ENCODE peak calls at places on chromosomes 11 and 22, in five cellular contexts. K is activated CD4-positive, alpha-beta T cell treated with anti-CD3 and anti-CD28 coated beads, Interleukin-2, amount 50 U/mL, for 48 hours; S is cardiac muscle cell; G is LoVo; B is nucleus accumbens. I is an unnamed sample.
A peak's percentile ranks its signal among the peaks of the same experiment; 100 is the strongest.

GRCh38 chr22:28155808-28156207 is 236.8 kb upstream of the PITPNB start:
- DNase-seq in K (no peak), S (peak; percentile 64), G (no peak), B (no peak), I (no peak)

GRCh38 chr11:117625237-117625636 is 171.8 kb downstream of the DSCAML1 start:
- DNase-seq in K (no peak), S (no peak), G (no peak), B (no peak), I (no peak)

GRCh38 chr11:77069336-77069968 is 2.7 kb downstream of the CAPN5 start:
- DNase-seq in K (no peak), S (no peak), G (no peak), B (no peak), I (no peak)

GRCh38 chr22:24830205-24830979 is 24.4 kb downstream of the SGSM1 start:
- DNase-seq in K (no peak), S (no peak), G (no peak), B (no peak), I (no peak)

GRCh38 chr11:62921201-62921572 is at the start of gene CHRM1:
- DNase-seq in K (no peak), S (no peak), G (no peak), B (peak; percentile 63), I (no peak)

GRCh38 chr22:45441158-45441557 is 27.7 kb downstream of the RIBC2 start:
- DNase-seq in K (peak; percentile 26), S (peak; percentile 72), G (peak; percentile 66), B (no peak), I (peak; percentile 48)

GRCh38 chr11:44601471-44602370 is 36.3 kb downstream of the CD82 start:
- DNase-seq in K (peak; percentile 51), S (no peak), G (no peak), B (no peak), I (no peak)

GRCh38 chr11:116416852-116417251 is 355.9 kb downstream of the BUD13 start:
- DNase-seq in K (no peak), S (no peak), G (no peak), B (no peak), I (no peak)

GRCh38 chr22:19691721-19692341 is 22.5 kb upstream of the SEPTIN5 start:
- DNase-seq in K (no peak), S (peak; percentile 68), G (peak; percentile 75), B (no peak), I (no peak)

GRCh38 chr22:28344893-28345292 is 334.7 kb downstream of the TTC28 start:
- DNase-seq in K (no peak), S (peak; percentile 6), G (no peak), B (no peak), I (no peak)

GRCh38 chr11:111562692-111563389 is 22.3 kb downstream of the LAYN start:
- DNase-seq in K (no peak), S (no peak), G (no peak), B (no peak), I (no peak)

GRCh38 chr22:28841111-28841510 is 40.7 kb upstream of the XBP1 start:
- DNase-seq in K (no peak), S (no peak), G (no peak), B (no peak), I (no peak)

GRCh38 chr22:24948356-24949202 is 2.1 kb upstream of the LHFPL7 start:
- DNase-seq in K (no peak), S (no peak), G (no peak), B (no peak), I (no peak)

GRCh38 chr11:12163181-12163841 is 52.9 kb downstream of the MICAL2 start:
- DNase-seq in K (no peak), S (peak; percentile 52), G (peak; percentile 75), B (no peak), I (peak; percentile 77)

GRCh38 chr11:61536676-61537270 is 28.2 kb downstream of the LRRC10B start:
- DNase-seq in K (no peak), S (no peak), G (no peak), B (no peak), I (no peak)

GRCh38 chr11:125956371-125956770 is 10.5 kb downstream of the VSIG10L2 start:
- DNase-seq in K (no peak), S (peak; percentile 73), G (no peak), B (peak; percentile 54), I (no peak)

GRCh38 chr11:75955443-75955842 is 140.4 kb downstream of the UVRAG start:
- DNase-seq in K (no peak), S (peak; percentile 16), G (no peak), B (no peak), I (no peak)

GRCh38 chr11:34502949-34503348 is 10.6 kb downstream of the ELF5 start:
- DNase-seq in K (no peak), S (no peak), G (no peak), B (no peak), I (no peak)

GRCh38 chr11:60887531-60887930 is 18.9 kb downstream of the PRPF19 start:
- DNase-seq in K (peak; percentile 32), S (peak; percentile 75), G (no peak), B (no peak), I (peak; percentile 78)

GRCh38 chr11:116955949-116956348 is 118.5 kb upstream of the APOA1 start:
- DNase-seq in K (no peak), S (no peak), G (no peak), B (no peak), I (no peak)

GRCh38 chr22:46578824-46579561 is 41.2 kb upstream of the GRAMD4 start:
- DNase-seq in K (no peak), S (peak; percentile 55), G (no peak), B (no peak), I (no peak)

GRCh38 chr11:80838153-80838552 is 1397.3 kb upstream of the TENM4 start:
- DNase-seq in K (no peak), S (no peak), G (no peak), B (no peak), I (no peak)

GRCh38 chr22:47400701-47401591 is 638.5 kb downstream of the TBC1D22A start:
- DNase-seq in K (no peak), S (no peak), G (no peak), B (no peak), I (no peak)

GRCh38 chr11:107858217-107859070 is at the start of gene SLC35F2:
- DNase-seq in K (peak; percentile 81), S (peak; percentile 63), G (peak; percentile 84), B (peak; percentile 32), I (peak; percentile 55)

GRCh38 chr11:57458410-57459111 is 1.8 kb upstream of the RTN4RL2 start:
- DNase-seq in K (peak; percentile 62), S (peak; percentile 50), G (peak; percentile 57), B (no peak), I (peak; percentile 35)

GRCh38 chr22:18113680-18114394 is 3.2 kb downstream of the TUBA8 start:
- DNase-seq in K (no peak), S (no peak), G (no peak), B (no peak), I (no peak)

GRCh38 chr11:80167766-80168165 is 726.9 kb upstream of the TENM4 start:
- DNase-seq in K (no peak), S (no peak), G (no peak), B (no peak), I (no peak)

GRCh38 chr11:74951241-74951640 is 2.2 kb downstream of the SPCS2 start:
- DNase-seq in K (no peak), S (no peak), G (no peak), B (no peak), I (no peak)